ENCODE peak calls at places on chromosomes 1 and 21, in four cellular contexts. V is left ventricle myocardium inferior, G is SK-N-SH, H is MM.1S. Z is an unnamed sample.
A peak's percentile ranks its signal among the peaks of the same experiment; 100 is the strongest.

GRCh38 chr1:119286587-119287181 is 81.9 kb upstream of the HAO2 start:
- DNase-seq in V (no peak), G (peak; percentile 53), H (peak; percentile 48), Z (no peak)

GRCh38 chr1:202288177-202288576 is 53.6 kb downstream of the UBE2T start:
- DNase-seq in V (no peak), G (no peak), H (no peak), Z (no peak)

GRCh38 chr1:160108888-160109662 is 6.5 kb upstream of the ATP1A2 start:
- DNase-seq in V (no peak), G (peak; percentile 63), H (peak; percentile 71), Z (no peak)

GRCh38 chr1:177567393-177567792 is 396.6 kb downstream of the BRINP2 start:
- DNase-seq in V (no peak), G (no peak), H (no peak), Z (no peak)

GRCh38 chr1:8682573-8682972 is 134.9 kb downstream of the RERE start:
- DNase-seq in V (no peak), G (no peak), H (no peak), Z (no peak)

GRCh38 chr1:61287014-61287413 is 204.7 kb downstream of the NFIA start:
- DNase-seq in V (no peak), G (no peak), H (no peak), Z (no peak)

GRCh38 chr1:156897078-156897825 is 3.7 kb downstream of the PEAR1 start:
- DNase-seq in V (no peak), G (no peak), H (no peak), Z (no peak)

GRCh38 chr1:242318140-242318539 is 206.4 kb downstream of the PLD5 start:
- DNase-seq in V (no peak), G (no peak), H (no peak), Z (no peak)

GRCh38 chr1:64965239-64966157 is 851 bp downstream of the JAK1 start:
- DNase-seq in V (peak; percentile 63), G (peak; percentile 56), H (peak; percentile 86), Z (peak; percentile 26)

GRCh38 chr1:29284286-29284960 is 48.1 kb downstream of the PTPRU start:
- DNase-seq in V (no peak), G (no peak), H (no peak), Z (no peak)

GRCh38 chr1:34983700-34984355 is 1.3 kb downstream of the TMEM35B start:
- DNase-seq in V (no peak), G (no peak), H (no peak), Z (no peak)

GRCh38 chr1:178684111-178684510 is 40.9 kb upstream of the RALGPS2 start:
- DNase-seq in V (no peak), G (no peak), H (no peak), Z (no peak)

GRCh38 chr1:59504281-59504680 is 207.4 kb downstream of the FGGY start:
- DNase-seq in V (no peak), G (no peak), H (no peak), Z (no peak)

GRCh38 chr1:151243683-151244216 is 10.8 kb upstream of the PSMD4 start:
- DNase-seq in V (no peak), G (no peak), H (no peak), Z (no peak)

GRCh38 chr1:204321051-204321450 is 38.7 kb downstream of the PLEKHA6 start:
- DNase-seq in V (no peak), G (no peak), H (no peak), Z (no peak)

GRCh38 chr1:110504221-110504620 is 14.8 kb downstream of the KCNA10 start:
- DNase-seq in V (no peak), G (no peak), H (no peak), Z (no peak)

GRCh38 chr1:34360574-34360973 is 183.9 kb downstream of the C1orf94 start:
- DNase-seq in V (no peak), G (no peak), H (peak; percentile 11), Z (no peak)

GRCh38 chr1:199463521-199464127 is 563.9 kb upstream of the NR5A2 start:
- DNase-seq in V (no peak), G (peak; percentile 1), H (peak; percentile 65), Z (no peak)
- H3K27ac ChIP-seq in V (no peak overlapping the region), G (no peak overlapping the region), H (no peak overlapping the region), Z (no peak overlapping the region)

GRCh38 chr1:24910751-24911650 is 19.1 kb downstream of the RUNX3 start:
- DNase-seq in V (no peak), G (no peak), H (no peak), Z (no peak)

GRCh38 chr1:24913274-24913604 is 16.8 kb downstream of the RUNX3 start:
- DNase-seq in V (no peak), G (no peak), H (no peak), Z (no peak)

GRCh38 chr1:24910210-24910609 is 19.9 kb downstream of the RUNX3 start:
- DNase-seq in V (no peak), G (no peak), H (no peak), Z (no peak)

GRCh38 chr1:24912359-24913273 is 17.5 kb downstream of the RUNX3 start:
- DNase-seq in V (no peak), G (peak; percentile 64), H (no peak), Z (no peak)

GRCh38 chr1:24911651-24912144 is 18.4 kb downstream of the RUNX3 start:
- DNase-seq in V (no peak), G (no peak), H (no peak), Z (no peak)
- H3K4me1 ChIP-seq in V (peaks cover 6% of the 10 kb centered on the region), G (no peaks in the 10 kb centered on the region), H (no peaks in the 10 kb centered on the region), Z (peaks cover 16% of the 10 kb centered on the region)

DNA sequence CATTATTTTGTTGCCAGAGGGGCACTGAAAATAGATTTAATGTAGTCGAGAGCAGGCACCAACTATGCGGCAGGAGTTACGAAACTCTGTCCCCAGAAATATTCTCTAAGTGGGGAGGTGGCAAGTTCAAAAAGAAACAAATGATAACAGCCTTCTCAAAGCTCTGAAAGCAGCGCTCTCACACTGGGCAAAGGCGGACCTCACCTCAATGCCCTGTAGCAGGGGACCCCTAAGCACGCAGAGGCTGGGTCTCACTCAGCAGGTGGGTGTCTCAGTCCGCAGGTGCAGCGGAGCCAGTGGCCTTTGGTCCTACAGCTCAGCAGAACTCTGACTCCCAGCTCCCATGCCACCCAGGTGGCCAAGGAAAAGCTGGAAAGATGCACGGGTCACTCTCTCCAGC is 21.8 kb upstream of the TMPRSS2 start:
- DNase-seq in V (no peak), G (no peak), H (no peak), Z (no peak)
- H3K27ac ChIP-seq in V (no peak overlapping the region), G (no peak overlapping the region), H (no peak overlapping the region), Z (no peak overlapping the region)

GRCh38 chr1:27959792-27960603 is at the start of gene XKR8:
- DNase-seq in V (peak; percentile 83), G (no peak), H (peak; percentile 83), Z (no peak)
- H3K4me1 ChIP-seq in V (peaks cover 30% of the 10 kb centered on the region), G (no peaks in the 10 kb centered on the region), H (peaks cover 6% of the 10 kb centered on the region), Z (peaks cover 28% of the 10 kb centered on the region)